ENCODE peak calls at places on chromosomes 11 and 22, in ten cellular contexts. F, H, B, D, O, C, Q, X, S and I are unnamed samples.

GRCh38 chr22:48234011-48234410 is 1471.6 kb downstream of the TBC1D22A start:
- DNase-seq in O (no peak), D (no peak), H (no peak), S (no peak), F (no peak), X (no peak), C (no peak), Q (no peak), B (no peak), I (no peak)

GRCh38 chr22:41603873-41604332 is 14.3 kb upstream of the PMM1 start:
- DNase-seq in H (no peak), O (peak), B (no peak), Q (no peak), F (no peak), X (no peak), S (no peak), C (no peak), D (no peak), I (no peak)

GRCh38 chr11:17703951-17704350 is 15.4 kb upstream of the MYOD1 start:
- DNase-seq in Q (no peak), C (no peak), B (peak), D (no peak), H (peak), S (no peak), O (peak), F (no peak), X (peak), I (no peak)

GRCh38 chr22:22940961-22941605 is 53.5 kb downstream of the IGLL5 start:
- DNase-seq in Q (no peak), B (no peak), H (no peak), S (no peak), F (no peak), C (no peak), D (no peak), X (no peak), O (no peak), I (no peak)

GRCh38 chr22:23119492-23120414 is 22.0 kb downstream of the RSPH14 start:
- DNase-seq in D (no peak), X (no peak), H (no peak), Q (no peak), C (no peak), F (no peak), B (no peak), O (no peak), S (no peak), I (no peak)

GRCh38 chr11:134170909-134171281 is 52.9 kb downstream of the NCAPD3 start:
- DNase-seq in D (no peak), X (peak), C (no peak), S (no peak), F (peak), O (no peak), H (no peak), B (no peak), Q (no peak), I (no peak)

GRCh38 chr11:267491-267994 is 10.7 kb upstream of the NLRP6 start:
- DNase-seq in X (peak), S (peak), B (peak), Q (no peak), F (no peak), H (no peak), D (no peak), O (peak), C (no peak), I (peak)

GRCh38 chr11:103420593-103420992 is 311.4 kb downstream of the DYNC2H1 start:
- DNase-seq in O (no peak), C (no peak), D (no peak), S (peak), B (no peak), H (no peak), F (peak), X (peak), Q (no peak), I (no peak)

GRCh38 chr11:61115498-61116224 is 13.4 kb downstream of the CD5 start:
- DNase-seq in Q (no peak), O (no peak), B (no peak), D (no peak), S (no peak), H (no peak), F (no peak), X (no peak), C (no peak), I (no peak)

GRCh38 chr11:78379039-78379670 is 38.5 kb downstream of the GAB2 start:
- DNase-seq in S (no peak), F (no peak), X (peak), O (no peak), Q (no peak), D (no peak), H (no peak), B (no peak), C (no peak), I (no peak)

GRCh38 chr22:36027579-36027959 is 1.1 kb downstream of the RBFOX2 start:
- DNase-seq in O (no peak), D (peak), X (peak), H (no peak), Q (no peak), B (peak), F (peak), S (peak), C (no peak), I (no peak)

GRCh38 chr11:126890561-126890960 is 110.0 kb downstream of the KIRREL3 start:
- DNase-seq in S (no peak), Q (no peak), F (no peak), X (no peak), C (no peak), D (no peak), H (peak), O (no peak), B (no peak), I (no peak)

GRCh38 chr11:122209619-122210377 is 93.8 kb upstream of the BLID start:
- DNase-seq in O (no peak), Q (no peak), S (no peak), B (no peak), X (peak), D (peak), H (no peak), C (peak), F (peak), I (no peak)

GRCh38 chr22:48318575-48319320 is 1508.9 kb downstream of the BRD1 start:
- DNase-seq in D (no peak), Q (no peak), O (no peak), S (no peak), X (no peak), F (no peak), B (no peak), H (no peak), C (no peak), I (no peak)

GRCh38 chr11:44311339-44312261 is 1.7 kb upstream of the ALX4 start:
- DNase-seq in C (no peak), X (no peak), H (no peak), B (no peak), D (no peak), S (no peak), Q (no peak), F (no peak), O (no peak), I (no peak)

DNA sequence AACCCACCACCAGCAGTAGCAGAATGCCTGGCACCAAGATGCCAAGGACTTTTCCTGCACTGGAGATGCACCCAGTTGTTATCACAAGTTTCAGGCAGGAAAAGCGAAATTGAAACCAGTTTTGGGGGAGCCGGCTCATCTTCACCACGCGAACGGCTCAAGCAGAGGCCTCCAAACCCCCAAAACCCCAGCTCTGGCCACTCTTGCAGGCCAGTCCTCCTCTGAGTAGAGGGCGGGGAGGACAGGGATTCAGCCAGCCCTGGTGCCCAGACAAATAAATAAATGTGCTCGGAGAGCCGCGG is 311 bp downstream of the UBE2L6 start:
- DNase-seq in C (no peak), D (no peak), H (no peak), F (peak), O (no peak), B (peak), X (peak), S (peak), Q (no peak), I (no peak)
- H2AFZ ChIP-seq in C (peak), D (peak), H (peak), F (peak), O (peak), B (peak), X (peak), S (peak), Q (peak), I (peak)

DNA sequence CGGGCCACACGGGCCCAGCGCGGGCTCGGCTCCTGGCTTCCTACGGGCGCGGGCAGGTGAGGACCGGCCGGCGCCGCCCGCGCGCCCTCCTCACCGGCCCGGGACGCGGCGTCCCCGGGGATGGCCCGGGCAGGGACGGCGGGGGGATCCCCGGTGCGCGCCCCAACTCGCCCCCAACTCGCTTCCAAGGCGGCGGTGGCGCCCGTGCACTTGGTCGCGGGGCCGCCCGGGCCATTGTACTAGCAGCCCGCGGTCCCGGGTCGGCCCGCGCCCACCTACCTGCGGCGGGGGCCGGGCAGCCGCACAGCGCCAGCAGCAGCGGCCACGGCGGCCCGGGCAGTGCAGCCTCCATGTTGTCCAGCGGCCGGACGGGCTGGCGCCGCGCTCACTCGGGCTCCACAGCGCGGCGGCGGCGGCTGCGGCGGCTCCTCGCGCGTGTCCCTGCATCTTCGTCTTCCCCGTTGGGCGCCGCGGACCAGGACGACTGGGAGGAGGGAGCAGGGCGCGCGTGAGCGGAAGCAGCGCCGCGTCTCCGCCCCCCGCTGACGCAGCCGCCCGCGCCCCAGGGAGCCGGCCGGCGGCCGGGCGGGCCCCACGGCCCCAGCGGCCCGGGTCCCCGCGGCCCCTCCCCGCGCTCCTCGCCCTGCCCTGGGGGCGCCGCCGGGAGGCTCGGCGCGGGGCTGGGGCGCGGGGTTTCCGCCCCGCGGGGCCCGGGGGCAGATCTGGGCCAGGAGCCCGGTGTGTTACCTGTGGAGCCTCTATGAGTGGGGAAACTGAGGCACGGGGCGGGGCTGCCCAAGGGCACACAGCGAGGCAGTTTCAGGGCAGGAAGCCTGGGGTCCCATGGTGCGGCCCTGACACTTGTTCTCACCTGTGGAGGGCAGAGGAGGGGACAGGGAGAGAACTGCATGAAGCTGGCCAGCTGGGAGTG is 159.3 kb upstream of the GRK3 start:
- DNase-seq in S (peak), F (peak), H (peak), X (peak), B (peak), D (peak), O (peak), Q (no peak), C (peak), I (no peak)
- H2AFZ ChIP-seq in S (peak), F (peak), H (peak), X (peak), B (peak), D (peak), O (peak), Q (peak), C (no peak), I (peak)

GRCh38 chr11:62880803-62881578 is at the start of gene SLC3A2:
- DNase-seq in Q (peak), F (peak), S (peak), X (peak), H (peak), B (peak), C (peak), O (peak), D (peak), I (peak)

GRCh38 chr11:62879150-62879549 is 1.5 kb upstream of the SLC3A2 start:
- DNase-seq in Q (no peak), B (no peak), F (no peak), C (no peak), H (no peak), D (no peak), X (no peak), S (no peak), O (no peak), I (no peak)

GRCh38 chr11:62879554-62879953 is 1.1 kb upstream of the SLC3A2 start:
- DNase-seq in O (no peak), X (peak), S (no peak), F (peak), C (no peak), B (no peak), H (peak), Q (no peak), D (no peak), I (no peak)

GRCh38 chr11:62881579-62882427 is 1.1 kb downstream of the SLC3A2 start:
- DNase-seq in X (peak), S (peak), C (no peak), Q (no peak), F (peak), O (peak), H (peak), B (peak), D (peak), I (peak)

GRCh38 chr11:62880231-62880802 is 379 bp upstream of the SLC3A2 start:
- DNase-seq in S (peak), Q (no peak), O (no peak), F (peak), H (no peak), D (peak), C (no peak), B (peak), X (peak), I (peak)
- H2AFZ ChIP-seq in S (peak), Q (peak), O (no peak), F (no peak), H (no peak), D (no peak), C (peak), B (no peak), X (peak), I (no peak)

GRCh38 chr11:67646535-67647336 is 3.8 kb downstream of the ACY3 start:
- DNase-seq in D (no peak), F (no peak), B (peak), C (no peak), O (no peak), X (no peak), H (no peak), S (no peak), Q (no peak), I (no peak)
- H2AFZ ChIP-seq in D (no peak), F (no peak), B (no peak), C (no peak), O (no peak), X (no peak), H (no peak), S (no peak), Q (no peak), I (no peak)

GRCh38 chr11:64918056-64918455 is 1.0 kb upstream of the ATG2A start:
- DNase-seq in Q (no peak), S (no peak), H (peak), F (peak), C (no peak), X (peak), D (peak), O (no peak), B (peak), I (peak)
- H2AFZ ChIP-seq in Q (peak), S (peak), H (peak), F (no peak), C (peak), X (peak), D (peak), O (peak), B (peak), I (peak)

GRCh38 chr11:120295110-120295509 is 30.0 kb upstream of the TLCD5 start:
- DNase-seq in F (no peak), B (no peak), S (no peak), C (peak), X (no peak), D (no peak), H (no peak), Q (no peak), O (no peak), I (peak)
- H2AFZ ChIP-seq in F (no peak), B (no peak), S (no peak), C (no peak), X (no peak), D (no peak), H (no peak), Q (no peak), O (no peak), I (no peak)

GRCh38 chr22:24247011-24247507 is 2.2 kb upstream of the GGT5 start:
- DNase-seq in B (no peak), H (no peak), D (no peak), X (peak), S (no peak), O (no peak), Q (no peak), C (peak), F (peak), I (no peak)
- H2AFZ ChIP-seq in B (no peak), H (no peak), D (no peak), X (peak), S (peak), O (no peak), Q (peak), C (peak), F (no peak), I (no peak)

GRCh38 chr11:35662061-35662648 is 420 bp upstream of the TRIM44 start:
- DNase-seq in D (peak), Q (no peak), B (no peak), F (no peak), S (no peak), H (no peak), O (no peak), X (peak), C (peak), I (peak)

GRCh38 chr11:35662649-35663407 is at the start of gene TRIM44:
- DNase-seq in Q (peak), S (peak), D (peak), F (peak), C (peak), O (peak), H (peak), B (peak), X (peak), I (peak)

GRCh38 chr11:35663408-35663702 is 780 bp downstream of the TRIM44 start:
- DNase-seq in F (no peak), B (no peak), Q (no peak), O (no peak), X (no peak), C (no peak), S (no peak), H (no peak), D (no peak), I (no peak)

GRCh38 chr11:35658028-35658948 is 4.3 kb upstream of the TRIM44 start:
- DNase-seq in O (no peak), C (no peak), D (no peak), Q (no peak), S (no peak), F (no peak), H (no peak), B (no peak), X (peak), I (no peak)

DNA sequence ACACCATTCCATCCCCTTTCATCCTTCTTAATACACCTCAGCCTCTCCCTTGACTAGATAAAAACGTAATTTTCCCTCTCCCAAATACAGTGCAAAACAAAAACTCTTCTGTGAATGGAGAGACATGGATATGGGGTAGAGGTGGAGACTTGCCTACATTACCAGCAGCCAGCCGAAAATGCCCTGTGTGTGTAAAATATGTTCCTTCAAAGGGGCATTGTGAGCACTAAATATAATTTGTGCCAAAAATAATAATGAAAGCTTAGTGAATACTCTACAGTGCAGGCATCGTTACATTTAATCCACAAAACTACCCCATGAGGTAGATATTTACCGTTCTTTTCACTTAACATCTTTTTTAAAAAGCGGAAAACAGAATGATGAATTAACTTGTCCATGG is 1.0 kb upstream of the TRIM44 start:
- DNase-seq in C (no peak), Q (no peak), B (no peak), O (no peak), D (no peak), X (peak), S (no peak), F (no peak), H (no peak), I (no peak)
- H2AFZ ChIP-seq in C (peak), Q (peak), B (peak), O (peak), D (peak), X (peak), S (peak), F (no peak), H (peak), I (peak)